ENCODE peak calls at places on chromosome 11, in five cellular contexts. Z, U, P, C and G are unnamed samples. For H3K27me3, the result is how much of the 10 kb centered on the place peaks cover.

GRCh38 chr11:66906077-66906929 is 49.4 kb downstream of the LRFN4 start:
- DNase-seq in U (no peak), P (no peak), C (no peak), Z (no peak), G (no peak)

GRCh38 chr11:94077568-94078293 is 50.9 kb upstream of the PANX1 start:
- DNase-seq in P (no peak), Z (no peak), C (no peak), U (peak), G (no peak)

GRCh38 chr11:65553301-65554001 is 4.7 kb downstream of the LTBP3 start:
- DNase-seq in P (no peak), C (no peak), Z (peak), U (no peak), G (no peak)

GRCh38 chr11:10233581-10233980 is 60.4 kb downstream of the SBF2 start:
- DNase-seq in Z (no peak), P (no peak), U (no peak), C (no peak), G (no peak)

GRCh38 chr11:26976389-26976788 is 17.5 kb upstream of the FIBIN start:
- DNase-seq in Z (no peak), P (no peak), U (no peak), C (no peak), G (peak)

GRCh38 chr11:114262681-114263509 is 33.3 kb upstream of the NNMT start:
- DNase-seq in C (no peak), P (no peak), U (peak), Z (peak), G (no peak)

GRCh38 chr11:31649129-31649528 is 139.6 kb downstream of the ELP4 start:
- DNase-seq in C (no peak), U (no peak), Z (no peak), P (no peak), G (no peak)

GRCh38 chr11:29124436-29124835 is 892.4 kb downstream of the KCNA4 start:
- DNase-seq in C (no peak), Z (no peak), P (no peak), U (no peak), G (no peak)

GRCh38 chr11:126862664-126863247 is 137.8 kb downstream of the KIRREL3 start:
- DNase-seq in Z (peak), P (no peak), U (no peak), C (no peak), G (no peak)

GRCh38 chr11:60925685-60926267 is 1.5 kb downstream of the TMEM132A start:
- DNase-seq in U (no peak), P (no peak), Z (no peak), C (no peak), G (peak)

GRCh38 chr11:123640677-123641494 is 13.5 kb downstream of the SCN3B start:
- DNase-seq in Z (peak), U (peak), C (no peak), P (peak), G (peak)

GRCh38 chr11:69125861-69126260 is 29.9 kb upstream of the SMIM38 start:
- DNase-seq in Z (no peak), P (no peak), C (no peak), U (no peak), G (no peak)

GRCh38 chr11:63761870-63762661 is 6.5 kb downstream of the ZFTA start:
- DNase-seq in C (no peak), U (no peak), P (peak), Z (peak), G (no peak)

GRCh38 chr11:130145328-130145812 is 14.2 kb upstream of the ST14 start:
- DNase-seq in C (no peak), Z (no peak), P (no peak), U (no peak), G (no peak)

GRCh38 chr11:11946878-11947277 is 61.5 kb downstream of the DKK3 start:
- DNase-seq in Z (no peak), C (no peak), U (no peak), P (no peak), G (no peak)

GRCh38 chr11:65141896-65142494 is 7.7 kb upstream of the SYVN1 start:
- DNase-seq in Z (no peak), U (no peak), P (no peak), C (no peak), G (no peak)

GRCh38 chr11:4050137-4050536 is 44.5 kb upstream of the RRM1 start:
- DNase-seq in Z (no peak), P (no peak), C (no peak), U (no peak), G (no peak)

GRCh38 chr11:64969209-64969608 is 2.7 kb downstream of the MAJIN start:
- DNase-seq in U (no peak), C (no peak), Z (no peak), P (no peak), G (no peak)

GRCh38 chr11:70631624-70632047 is 233.3 kb downstream of the CTTN start:
- DNase-seq in C (no peak), P (no peak), U (no peak), Z (no peak), G (no peak)

GRCh38 chr11:125167292-125167953 is 2.9 kb downstream of the PKNOX2 start:
- DNase-seq in C (no peak), Z (peak), U (no peak), P (peak), G (peak)
- H3K27me3 ChIP-seq in C (under half), Z (half or more), U (under half), P (under half), G (under half)

DNA sequence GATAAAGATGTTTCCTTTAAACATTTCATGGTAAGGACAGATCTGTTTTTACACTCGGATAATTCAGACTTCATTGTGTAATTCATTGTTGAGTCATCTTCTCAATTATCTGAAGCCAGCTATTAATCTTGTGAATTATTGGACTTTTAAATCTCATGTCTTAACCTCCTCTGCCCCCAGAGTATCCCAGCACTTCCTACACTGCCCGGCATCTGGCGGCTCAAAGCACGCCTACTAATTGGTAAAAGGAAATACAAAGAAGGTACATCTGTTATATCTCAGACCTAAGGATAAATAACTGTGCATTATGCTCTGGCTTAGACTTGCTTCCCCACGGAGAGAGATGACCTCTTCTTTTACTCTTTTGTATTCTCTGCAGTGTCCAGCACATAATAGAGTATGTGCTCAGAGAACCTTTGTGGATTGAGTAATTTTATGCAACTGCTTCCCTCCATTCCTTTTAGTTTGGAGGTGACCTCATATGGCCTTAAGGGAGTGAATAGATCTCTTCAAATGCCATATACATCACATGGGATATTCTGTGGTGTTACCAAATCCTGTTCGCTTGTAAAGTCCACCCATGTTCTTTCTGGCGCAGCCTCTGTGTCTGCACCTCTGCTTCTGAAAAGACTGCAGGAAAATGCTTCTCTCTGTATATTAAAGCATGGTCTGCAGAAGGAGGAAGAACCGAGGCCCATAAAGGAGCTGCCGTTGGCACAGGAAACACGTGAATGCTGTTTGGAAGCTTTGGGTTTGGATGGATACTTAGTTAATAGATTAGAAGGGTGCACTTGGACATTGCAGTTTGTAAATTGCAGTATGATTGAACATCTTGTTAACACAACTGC is 125.7 kb upstream of the SORL1-AS1 start:
- DNase-seq in U (no peak), P (no peak), C (no peak), Z (no peak), G (no peak)
- H3K27me3 ChIP-seq in U (under half), P (under half), C (under half), Z (under half), G (under half)

GRCh38 chr11:44795803-44796535 is 69.2 kb downstream of the TSPAN18 start:
- DNase-seq in Z (no peak), P (no peak), C (no peak), U (no peak), G (no peak)

GRCh38 chr11:44790211-44790610 is 63.4 kb downstream of the TSPAN18 start:
- DNase-seq in Z (no peak), C (no peak), U (no peak), P (no peak), G (no peak)

GRCh38 chr11:44791546-44791945 is 64.8 kb downstream of the TSPAN18 start:
- DNase-seq in P (no peak), U (no peak), C (no peak), Z (no peak), G (no peak)

GRCh38 chr11:44792171-44792570 is 65.4 kb downstream of the TSPAN18 start:
- DNase-seq in Z (no peak), U (no peak), P (no peak), C (no peak), G (no peak)

DNA sequence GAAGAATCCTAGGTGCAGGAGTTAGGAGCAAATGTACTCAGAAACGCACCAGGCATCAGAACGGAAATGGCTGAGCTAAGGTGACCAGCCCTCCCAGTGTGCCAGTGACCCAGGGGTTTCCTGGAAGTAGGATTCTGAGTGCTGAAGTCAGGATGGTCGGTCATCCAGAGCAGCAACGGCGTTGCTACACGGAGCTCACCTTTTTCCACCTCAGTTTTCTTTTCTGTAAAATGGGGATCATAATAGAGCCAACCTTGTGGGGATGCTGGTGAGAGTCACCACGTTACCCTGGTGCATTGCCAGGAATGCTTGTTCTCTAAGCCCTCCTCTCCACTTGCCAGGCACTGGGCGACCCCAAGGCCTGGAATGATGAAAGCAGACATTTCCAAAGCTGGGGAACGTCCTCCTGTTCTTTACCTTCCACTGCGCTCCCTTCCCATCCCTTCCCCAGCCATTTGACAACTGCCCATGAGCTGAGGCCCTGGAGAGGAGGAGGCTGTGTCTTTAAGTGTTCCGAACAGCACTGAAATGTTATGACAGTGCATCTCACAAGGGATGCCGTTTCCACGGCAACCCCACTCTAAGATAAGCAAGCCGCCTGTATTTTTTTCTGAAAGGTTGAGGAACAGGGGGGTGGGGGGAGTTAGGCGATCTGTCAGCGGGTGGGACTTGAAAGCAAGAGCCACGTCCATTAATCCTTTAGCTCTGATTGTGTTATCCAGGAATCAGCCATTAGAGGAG is 66.8 kb downstream of the TSPAN18 start:
- DNase-seq in C (no peak), P (no peak), Z (peak), U (no peak), G (no peak)
- H3K27me3 ChIP-seq in C (under half), P (under half), Z (under half), U (under half), G (under half)

GRCh38 chr11:25537393-25537792 is 794.5 kb upstream of the ANO3 start:
- DNase-seq in P (no peak), U (no peak), C (no peak), Z (no peak), G (no peak)
- H3K27me3 ChIP-seq in P (under half), U (under half), C (under half), Z (under half), G (under half)

GRCh38 chr11:16403448-16403803 is 47.1 kb upstream of the SOX6 start:
- DNase-seq in U (no peak), P (no peak), Z (no peak), C (no peak), G (no peak)
- H3K27me3 ChIP-seq in U (under half), P (under half), Z (half or more), C (under half), G (under half)

GRCh38 chr11:120326845-120327281 is 1.8 kb downstream of the TLCD5 start:
- DNase-seq in U (no peak), P (no peak), Z (no peak), C (no peak), G (no peak)

GRCh38 chr11:120331301-120331966 is 4.8 kb upstream of the ARHGEF12 start:
- DNase-seq in U (no peak), C (no peak), P (peak), Z (no peak), G (peak)

GRCh38 chr11:120327311-120327710 is 2.2 kb downstream of the TLCD5 start:
- DNase-seq in C (no peak), Z (no peak), P (no peak), U (no peak), G (no peak)

GRCh38 chr11:120330045-120330444 is 4.9 kb downstream of the TLCD5 start:
- DNase-seq in Z (no peak), U (no peak), C (no peak), P (no peak), G (no peak)

GRCh38 chr11:120329556-120329955 is 4.5 kb downstream of the TLCD5 start:
- DNase-seq in P (no peak), Z (no peak), C (no peak), U (no peak), G (no peak)
- H3K27me3 ChIP-seq in P (under half), Z (under half), C (under half), U (under half), G (under half)